ENCODE peak calls at places on chromosomes 12 and 14, in eight cellular contexts. L is WERI-Rb-1, V is choroid plexus epithelial cell, C is GM23338, O is lower lobe of right lung, N is AG09309, Z is left ventricle myocardium inferior, H is tibial nerve. X is an unnamed sample.

GRCh38 chr12:98653866-98654493 is 8.9 kb downstream of the APAF1 start:
- DNase-seq in V (peak; percentile 85), H (no peak), O (no peak), N (peak; percentile 34), Z (no peak), L (no peak), C (peak; percentile 72), X (peak; percentile 72)

GRCh38 chr12:23126794-23127193 is 501.8 kb downstream of the ETNK1 start:
- DNase-seq in C (no peak), N (no peak), O (no peak), L (no peak), Z (no peak), H (no peak), V (no peak), X (no peak)

GRCh38 chr14:100708349-100709217 is 18.1 kb upstream of the DLK1 start:
- DNase-seq in V (peak; percentile 50), H (peak; percentile 7), O (peak; percentile 77), N (no peak), C (peak; percentile 92), Z (peak; percentile 70), L (peak; percentile 54), X (peak; percentile 21)

GRCh38 chr12:1795221-1795784 is 25.1 kb upstream of the LRTM2 start:
- DNase-seq in V (no peak), L (peak; percentile 40), N (no peak), Z (no peak), H (no peak), O (no peak), C (no peak), X (no peak)

GRCh38 chr14:50062438-50063039 is 53.8 kb downstream of the VCPKMT start:
- DNase-seq in C (peak; percentile 59), L (peak; percentile 77), H (no peak), O (no peak), N (no peak), Z (no peak), V (peak; percentile 79), X (peak; percentile 76)

GRCh38 chr14:53979747-53980642 is 23.4 kb upstream of the BMP4 start:
- DNase-seq in V (peak; percentile 24), N (no peak), O (no peak), L (no peak), H (peak; percentile 72), Z (peak; percentile 43), C (peak; percentile 75), X (peak; percentile 89)

GRCh38 chr14:104770851-104771272 is 17.9 kb downstream of the SIVA1 start:
- DNase-seq in H (no peak), L (peak; percentile 37), Z (no peak), N (no peak), V (peak; percentile 30), C (peak; percentile 53), O (no peak), X (peak; percentile 56)

GRCh38 chr14:64566651-64567122 is 16.9 kb downstream of the PPP1R36 start:
- DNase-seq in N (no peak), V (no peak), C (peak; percentile 47), Z (no peak), H (peak; percentile 5), O (no peak), L (no peak), X (peak; percentile 38)

GRCh38 chr14:100122481-100123215 is 36.8 kb downstream of the DEGS2 start:
- DNase-seq in H (no peak), L (peak; percentile 78), C (no peak), O (no peak), Z (no peak), V (peak; percentile 11), N (no peak), X (no peak)

GRCh38 chr14:54002653-54003052 is 46.0 kb upstream of the BMP4 start:
- DNase-seq in H (no peak), L (no peak), V (peak; percentile 30), C (no peak), N (peak; percentile 67), O (no peak), Z (no peak), X (peak; percentile 77)

GRCh38 chr14:103385153-103385993 is at the start of gene MARK3:
- DNase-seq in O (peak; percentile 99), H (peak; percentile 93), C (peak; percentile 99), Z (peak; percentile 98), L (peak; percentile 97), V (peak; percentile 98), N (peak; percentile 75), X (peak; percentile 99)
- TF ChIP-seq CTCF in O (peak; percentile 28), H (peak; percentile 69), C (peak; percentile 12), Z (no peak), L (peak; percentile 1), V (peak; percentile 18), N (no peak), X (no peak)

GRCh38 chr12:104480012-104480411 is 23.3 kb downstream of the CHST11 start:
- DNase-seq in C (no peak), L (no peak), N (no peak), H (no peak), V (no peak), Z (no peak), O (no peak), X (no peak)

GRCh38 chr12:104479141-104479662 is 22.5 kb downstream of the CHST11 start:
- DNase-seq in L (no peak), N (no peak), Z (no peak), C (no peak), V (no peak), O (no peak), H (no peak), X (no peak)

GRCh38 chr12:104480826-104481457 is 24.2 kb downstream of the CHST11 start:
- DNase-seq in V (peak; percentile 83), L (no peak), C (no peak), O (peak; percentile 88), Z (peak; percentile 46), H (peak; percentile 26), N (no peak), X (peak; percentile 88)

GRCh38 chr12:104477812-104478388 is 21.2 kb downstream of the CHST11 start:
- DNase-seq in C (no peak), N (no peak), H (no peak), Z (no peak), V (no peak), L (no peak), O (no peak), X (no peak)

GRCh38 chr12:104478396-104479140 is 21.8 kb downstream of the CHST11 start:
- DNase-seq in N (no peak), C (no peak), H (no peak), L (no peak), O (peak; percentile 52), Z (no peak), V (peak; percentile 53), X (no peak)
- H3K4me3 ChIP-seq in N (no peak overlapping the region), C (no peak overlapping the region), H (no peak overlapping the region), L (no peak overlapping the region), O (peak overlapping the region; percentile 28), Z (no peak overlapping the region), V (no peak overlapping the region), X (no peak overlapping the region)

GRCh38 chr14:79543966-79544365 is 667.3 kb downstream of the DIO2 start:
- DNase-seq in Z (no peak), H (no peak), O (no peak), V (peak; percentile 91), L (peak; percentile 22), N (no peak), C (peak; percentile 82), X (peak; percentile 9)
- TF ChIP-seq CTCF in Z (no peak), H (no peak), O (peak; percentile 24), V (peak; percentile 88), L (peak; percentile 33), N (peak; percentile 58), C (peak; percentile 79), X (peak; percentile 48)

DNA sequence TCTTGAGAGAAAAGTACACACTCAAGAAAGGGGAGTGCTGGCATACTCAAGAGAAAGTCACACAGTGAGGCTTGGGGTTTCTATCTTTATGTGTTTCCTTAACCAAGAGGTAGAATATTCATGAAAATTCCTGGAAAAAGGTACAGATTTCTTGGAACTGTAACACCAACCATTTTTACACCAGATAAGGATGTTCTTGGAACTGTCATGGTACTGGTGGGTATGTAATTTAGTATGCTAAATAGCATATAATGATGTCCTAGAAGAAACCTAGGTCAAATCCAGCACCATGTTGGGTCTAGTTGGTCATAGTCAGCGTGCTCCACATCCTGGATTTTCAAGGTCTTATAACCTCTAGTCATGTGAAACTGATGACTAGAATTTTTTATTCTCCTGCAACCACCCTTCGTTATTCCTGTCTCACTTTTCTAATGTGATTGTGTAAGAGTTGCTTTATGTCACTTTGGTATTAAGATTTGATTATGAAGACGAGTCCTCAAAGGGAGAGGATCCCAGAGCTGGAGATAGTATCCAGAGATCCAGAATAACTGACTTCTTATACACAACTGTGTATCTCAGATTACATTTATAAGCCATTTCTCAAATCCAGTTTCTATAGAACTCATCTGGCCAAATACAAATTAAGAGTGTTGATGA is 510.1 kb downstream of the TMTC2 start:
- DNase-seq in N (no peak), O (no peak), V (no peak), C (no peak), L (no peak), H (no peak), Z (no peak), X (no peak)
- H3K4me3 ChIP-seq in N (no peak overlapping the region), O (no peak overlapping the region), V (no peak overlapping the region), C (no peak overlapping the region), L (no peak overlapping the region), H (no peak overlapping the region), Z (no peak overlapping the region), X (no peak overlapping the region)

GRCh38 chr12:55724226-55724939 is 4.2 kb downstream of the RDH5 start:
- DNase-seq in N (no peak), Z (peak; percentile 74), H (peak; percentile 76), V (peak; percentile 85), L (peak; percentile 82), O (peak; percentile 77), C (peak; percentile 83), X (peak; percentile 90)

GRCh38 chr12:55725556-55725955 is 3.3 kb downstream of the CD63 start:
- DNase-seq in N (no peak), L (no peak), C (no peak), Z (no peak), O (no peak), H (no peak), V (no peak), X (no peak)

GRCh38 chr12:55722948-55723347 is 2.8 kb downstream of the RDH5 start:
- DNase-seq in N (no peak), L (no peak), C (no peak), O (no peak), V (no peak), H (no peak), Z (no peak), X (no peak)

GRCh38 chr12:55723516-55724225 is 3.5 kb downstream of the RDH5 start:
- DNase-seq in O (no peak), H (no peak), Z (no peak), V (no peak), N (no peak), L (no peak), C (no peak), X (peak; percentile 67)

GRCh38 chr12:55724940-55725309 is 3.9 kb downstream of the CD63 start:
- DNase-seq in L (no peak), V (no peak), N (no peak), Z (no peak), C (no peak), O (no peak), H (no peak), X (no peak)
- TF ChIP-seq CTCF in L (no peak), V (no peak), N (no peak), Z (no peak), C (no peak), O (no peak), H (no peak), X (no peak)

X was measured in foreskin fibroblast.